ENCODE peak calls at places on chromosome 20, in nine cellular contexts. Q, W, H, D, P, G, X, Z and R are unnamed samples.

GRCh38 chr20:13353261-13353945 is 132.3 kb downstream of the ISM1 start:
- DNase-seq in Q (no peak), W (no peak), H (no peak), D (no peak), P (no peak), G (no peak), X (no peak), Z (no peak), R (no peak)

GRCh38 chr20:41956316-41957050 is 338.3 kb upstream of the CHD6 start:
- DNase-seq in Q (peak; percentile 3), W (no peak), H (no peak), D (no peak), P (no peak), G (peak; percentile 23), X (no peak), Z (peak; percentile 28), R (peak; percentile 11)

GRCh38 chr20:47733892-47734291 is 51.4 kb downstream of the SULF2 start:
- DNase-seq in Q (no peak), W (no peak), H (no peak), D (no peak), P (no peak), G (no peak), X (no peak), Z (no peak), R (no peak)

GRCh38 chr20:32569380-32570305 is 15.5 kb downstream of the NOL4L start:
- DNase-seq in Q (no peak), W (no peak), H (no peak), D (no peak), P (no peak), G (no peak), X (no peak), Z (no peak), R (no peak)

GRCh38 chr20:4476903-4477302 is 244.8 kb upstream of the PRND start:
- DNase-seq in Q (no peak), W (no peak), H (no peak), D (no peak), P (no peak), G (no peak), X (no peak), Z (no peak), R (no peak)

GRCh38 chr20:3694864-3695263 is 13.1 kb upstream of the ADAM33 start:
- DNase-seq in Q (no peak), W (no peak), H (no peak), D (no peak), P (no peak), G (no peak), X (no peak), Z (no peak), R (no peak)

GRCh38 chr20:39778847-39779641 is 816.9 kb downstream of the DHX35 start:
- DNase-seq in Q (no peak), W (no peak), H (no peak), D (no peak), P (no peak), G (no peak), X (no peak), Z (no peak), R (no peak)

GRCh38 chr20:3980260-3981131 is 34.9 kb downstream of the RNF24 start:
- DNase-seq in Q (peak; percentile 50), W (no peak), H (peak; percentile 73), D (no peak), P (peak; percentile 19), G (peak; percentile 68), X (peak; percentile 52), Z (peak; percentile 53), R (no peak)

GRCh38 chr20:5729348-5729747 is 20.9 kb upstream of the SHLD1 start:
- DNase-seq in Q (no peak), W (no peak), H (peak; percentile 81), D (no peak), P (no peak), G (no peak), X (no peak), Z (peak; percentile 50), R (no peak)

GRCh38 chr20:61569836-61570235 is 317.8 kb downstream of the CDH4 start:
- DNase-seq in Q (no peak), W (no peak), H (no peak), D (no peak), P (no peak), G (no peak), X (no peak), Z (no peak), R (no peak)

GRCh38 chr20:1328680-1329330 is at the start of gene SDCBP2:
- DNase-seq in Q (no peak), W (no peak), H (no peak), D (no peak), P (no peak), G (no peak), X (no peak), Z (peak; percentile 95), R (peak; percentile 55)
- H3K4me3 ChIP-seq in Q (no peak within 1 kb of the TSS), W (no peak within 1 kb of the TSS), H (no peak within 1 kb of the TSS), D (no peak within 1 kb of the TSS), P (no peak within 1 kb of the TSS), G (no peak within 1 kb of the TSS), X (no peak within 1 kb of the TSS), Z (peak within 1 kb of the TSS; percentile 54), R (no peak within 1 kb of the TSS)

DNA sequence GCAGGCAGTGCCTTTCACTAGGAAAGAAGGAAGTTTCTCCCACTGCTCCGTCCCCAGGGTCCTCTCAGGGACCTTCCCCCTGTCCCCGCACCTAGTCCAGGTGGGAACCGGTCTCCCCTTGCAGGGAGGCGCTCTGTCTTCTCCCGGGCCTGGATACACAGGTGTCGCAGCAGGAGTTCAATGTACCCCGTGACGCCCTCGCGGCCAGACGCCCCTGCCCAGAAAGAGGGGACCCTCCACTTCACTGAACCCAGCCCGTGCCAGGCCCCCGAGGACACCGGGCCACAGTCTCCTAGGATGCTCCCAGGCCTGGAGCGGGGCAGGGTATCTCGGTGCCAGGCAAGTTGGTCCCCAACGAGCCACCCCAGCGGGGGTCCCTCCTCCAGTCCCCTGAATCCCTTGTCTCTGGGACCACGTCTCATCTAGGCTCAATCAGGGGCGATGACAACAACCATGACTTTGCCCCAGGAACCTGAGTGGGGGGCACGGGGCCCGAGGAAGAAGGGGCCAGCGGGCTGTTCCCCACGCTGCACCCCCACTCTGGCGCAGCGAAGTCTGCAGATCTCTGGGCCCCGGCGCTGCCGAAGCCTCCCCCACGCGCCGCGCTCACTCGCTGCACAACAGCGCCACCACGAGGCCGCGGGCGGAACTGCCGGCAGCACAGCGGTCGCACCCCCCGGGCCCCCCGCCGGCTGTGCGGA is 103.0 kb downstream of the EDN3 start:
- DNase-seq in Q (peak; percentile 2), W (peak; percentile 52), H (no peak), D (no peak), P (peak; percentile 45), G (peak; percentile 11), X (no peak), Z (peak; percentile 52), R (no peak)
- TF ChIP-seq CTCF in Q (peak; percentile 31), W (peak; percentile 93), H (peak; percentile 65), D (peak; percentile 89), P (peak; percentile 83), G (peak; percentile 82), X (peak; percentile 66), Z (peak; percentile 100), R (peak; percentile 98)

GRCh38 chr20:53831228-53831627 is 237.6 kb upstream of the ZNF217 start:
- DNase-seq in Q (no peak), W (no peak), H (no peak), D (no peak), P (no peak), G (no peak), X (no peak), Z (no peak), R (no peak)

GRCh38 chr20:53828673-53829085 is 235.0 kb upstream of the ZNF217 start:
- DNase-seq in Q (peak; percentile 95), W (no peak), H (peak; percentile 95), D (peak; percentile 69), P (no peak), G (peak; percentile 91), X (peak; percentile 95), Z (peak; percentile 93), R (no peak)

GRCh38 chr20:53827996-53828672 is 234.5 kb upstream of the ZNF217 start:
- DNase-seq in Q (peak; percentile 100), W (no peak), H (peak; percentile 98), D (peak; percentile 83), P (no peak), G (peak; percentile 99), X (peak; percentile 96), Z (peak; percentile 98), R (peak; percentile 90)

GRCh38 chr20:53829086-53829703 is 235.6 kb upstream of the ZNF217 start:
- DNase-seq in Q (peak; percentile 97), W (no peak), H (peak; percentile 97), D (peak; percentile 47), P (no peak), G (peak; percentile 94), X (peak; percentile 97), Z (peak; percentile 99), R (no peak)

DNA sequence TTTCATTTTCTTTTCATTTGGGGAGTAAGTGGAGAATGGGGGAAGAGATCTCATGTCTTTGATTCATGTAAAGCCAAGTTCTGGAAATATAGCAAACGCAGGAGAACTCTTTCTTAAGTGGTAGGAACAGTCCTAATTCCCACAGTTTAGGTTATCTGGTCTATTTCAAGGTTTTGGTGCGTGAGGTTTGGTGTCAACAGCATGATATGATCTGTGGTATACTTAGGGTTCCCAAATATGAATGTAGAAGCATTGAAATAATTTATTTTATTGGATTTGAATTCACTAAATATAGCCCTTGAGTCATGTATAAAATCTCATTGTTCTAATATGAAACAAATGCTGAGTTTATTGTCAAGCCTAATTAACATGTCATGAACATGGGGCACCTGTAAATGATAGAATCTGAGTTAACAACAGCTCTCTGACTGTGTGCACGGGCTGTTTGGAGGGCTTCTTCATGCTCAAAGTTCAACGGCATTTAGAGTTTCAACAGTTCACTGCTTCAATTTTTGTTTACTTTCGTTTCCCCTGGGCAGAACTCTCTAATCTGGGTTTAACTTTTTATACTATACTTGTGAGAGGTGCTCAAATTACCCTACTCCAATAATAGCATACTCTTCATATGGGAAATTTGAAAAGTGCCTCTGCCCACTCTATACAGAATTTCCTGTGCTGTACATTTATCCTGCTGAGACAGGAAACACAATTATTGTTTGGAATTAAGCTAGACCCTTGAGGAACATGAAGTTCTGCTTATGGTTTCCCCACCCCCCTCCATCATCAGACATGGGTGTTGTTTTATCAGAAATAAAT is 236.3 kb upstream of the ZNF217 start:
- DNase-seq in Q (peak; percentile 52), W (no peak), H (peak; percentile 51), D (no peak), P (no peak), G (peak; percentile 49), X (peak; percentile 74), Z (peak; percentile 74), R (no peak)
- H3K4me3 ChIP-seq in Q (peak overlapping the region; percentile 15), W (peak overlapping the region; percentile 34), H (peak overlapping the region; percentile 45), D (no peak overlapping the region), P (peak overlapping the region; percentile 46), G (no peak overlapping the region), X (peak overlapping the region; percentile 8), Z (peak overlapping the region; percentile 61), R (no peak overlapping the region)

DNA sequence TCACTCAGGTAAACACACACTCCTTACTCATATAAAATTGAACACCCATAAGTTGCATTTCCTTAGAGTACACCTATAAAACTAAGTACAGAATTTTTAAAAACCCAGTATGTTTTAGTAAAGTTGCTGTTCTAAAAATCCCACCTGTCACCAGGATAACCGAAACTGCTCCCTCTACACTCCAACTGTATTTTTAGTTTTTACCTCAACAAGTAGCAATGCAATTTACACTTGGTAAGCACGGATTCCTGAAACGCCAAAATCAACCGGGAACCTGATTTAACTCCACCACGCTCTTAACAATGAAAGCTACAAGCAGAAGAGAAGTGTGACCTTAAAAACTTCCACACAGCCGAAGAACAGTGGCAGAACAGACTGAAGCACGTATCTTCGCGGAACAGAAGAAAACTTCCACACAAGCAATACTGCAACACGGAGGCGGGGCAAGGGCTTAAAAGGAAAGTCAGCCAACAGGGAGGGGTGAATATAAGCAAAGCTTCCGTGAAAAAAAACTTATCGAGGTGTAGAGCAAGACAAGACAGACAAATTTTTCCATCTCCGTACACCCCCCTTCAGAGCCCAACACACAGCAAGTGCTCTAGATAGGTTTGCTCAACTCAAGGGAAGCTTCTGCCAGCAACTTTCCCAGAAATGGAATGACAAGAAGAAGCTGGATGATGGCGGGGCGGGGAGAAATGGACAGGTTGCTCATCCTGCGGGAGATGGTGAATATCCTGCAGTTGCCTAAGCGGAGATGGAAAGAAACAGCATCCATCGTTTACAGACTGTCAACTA is 1.4 kb downstream of the STAU1 start:
- DNase-seq in Q (peak; percentile 62), W (no peak), H (peak; percentile 62), D (peak; percentile 43), P (peak; percentile 61), G (peak; percentile 67), X (no peak), Z (peak; percentile 76), R (no peak)
- TF ChIP-seq CTCF in Q (no peak), W (no peak), H (no peak), D (no peak), P (no peak), G (no peak), X (no peak), Z (no peak), R (no peak)